ENCODE peak calls at places on chromosomes 16 and 17, in ten cellular contexts. E is PC-3, D is PC-9, O is GM23248, F is GM23338, G is HCT116, Z is hepatocyte, K is Karpas-422, V is OCI-LY7, Y is SK-N-SH. T is an unnamed sample.

GRCh38 chr16:30398660-30399434 is 3.6 kb downstream of the ZNF48 start:
- DNase-seq in E (no peak), D (no peak), O (no peak), F (no peak), G (no peak), Z (no peak), K (no peak), V (no peak), Y (no peak), T (no peak)

GRCh38 chr17:72139213-72139612 is 18.4 kb downstream of the SOX9 start:
- DNase-seq in E (peak; percentile 71), D (peak; percentile 51), O (peak; percentile 81), F (no peak), G (no peak), Z (no peak), K (no peak), V (no peak), Y (no peak), T (no peak)

GRCh38 chr16:87375426-87376135 is 8.0 kb downstream of the FBXO31 start:
- DNase-seq in E (no peak), D (no peak), O (peak; percentile 71), F (no peak), G (no peak), Z (no peak), K (no peak), V (no peak), Y (no peak), T (no peak)

GRCh38 chr17:34351041-34351575 is 5.2 kb upstream of the CCL13 start:
- DNase-seq in E (no peak), D (no peak), O (no peak), F (no peak), G (no peak), Z (no peak), K (no peak), V (no peak), Y (no peak), T (no peak)

GRCh38 chr17:9509236-9509813 is 66.3 kb downstream of the STX8 start:
- DNase-seq in E (no peak), D (no peak), O (no peak), F (no peak), G (no peak), Z (no peak), K (no peak), V (no peak), Y (no peak), T (no peak)

GRCh38 chr17:78717431-78717980 is 64.6 kb downstream of the CYTH1 start:
- DNase-seq in E (peak; percentile 47), D (no peak), O (peak; percentile 64), F (peak; percentile 37), G (no peak), Z (peak; percentile 29), K (no peak), V (peak; percentile 52), Y (peak; percentile 75), T (peak; percentile 58)

GRCh38 chr16:77683845-77684526 is 38.3 kb upstream of the NUDT7 start:
- DNase-seq in E (no peak), D (no peak), O (no peak), F (no peak), G (no peak), Z (no peak), K (no peak), V (no peak), Y (peak; percentile 59), T (no peak)

GRCh38 chr16:27382187-27382855 is 19.7 kb upstream of the IL21R start:
- DNase-seq in E (no peak), D (no peak), O (no peak), F (no peak), G (no peak), Z (no peak), K (no peak), V (peak; percentile 39), Y (no peak), T (no peak)

DNA sequence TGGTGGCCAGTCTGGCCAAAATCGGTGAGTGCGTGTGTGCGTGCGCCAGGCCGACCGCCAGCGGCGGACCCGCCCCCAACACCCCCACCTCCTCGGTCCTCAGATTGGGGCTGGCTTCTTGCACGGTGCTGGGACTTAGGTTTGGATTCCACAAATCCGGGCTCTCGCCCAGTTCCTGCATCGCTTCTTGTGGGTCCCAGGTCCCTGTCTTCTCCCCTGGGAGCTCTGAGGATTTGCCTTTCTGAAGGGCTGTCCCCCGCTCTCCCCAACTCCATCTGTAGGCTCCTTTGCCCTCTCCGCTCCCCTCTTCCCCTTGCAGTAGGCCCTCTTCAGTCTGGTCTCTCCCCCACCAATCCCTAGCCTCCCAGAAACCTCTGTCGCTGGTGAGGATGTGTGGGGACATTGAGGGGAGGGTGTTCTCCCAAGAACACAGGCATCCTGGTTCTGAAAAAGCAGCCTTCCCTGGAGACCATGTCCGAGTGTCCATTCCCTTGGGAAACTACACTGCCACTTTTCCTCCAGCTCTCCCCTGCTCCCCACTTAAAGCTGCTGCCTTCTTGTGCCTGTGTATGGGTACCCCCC is 490 bp downstream of the SLC9A5 start:
- DNase-seq in E (no peak), D (no peak), O (peak; percentile 45), F (peak; percentile 59), G (no peak), Z (no peak), K (peak; percentile 81), V (no peak), Y (no peak), T (no peak)
- H2AFZ ChIP-seq in E (peak overlapping the region; percentile 94), D (peak overlapping the region; percentile 71), O (peak overlapping the region; percentile 92), F (peak overlapping the region; percentile 84), G (no peak overlapping the region), Z (peak overlapping the region; percentile 56), K (peak overlapping the region; percentile 93), V (no peak overlapping the region), Y (peak overlapping the region; percentile 85), T (no peak overlapping the region)

DNA sequence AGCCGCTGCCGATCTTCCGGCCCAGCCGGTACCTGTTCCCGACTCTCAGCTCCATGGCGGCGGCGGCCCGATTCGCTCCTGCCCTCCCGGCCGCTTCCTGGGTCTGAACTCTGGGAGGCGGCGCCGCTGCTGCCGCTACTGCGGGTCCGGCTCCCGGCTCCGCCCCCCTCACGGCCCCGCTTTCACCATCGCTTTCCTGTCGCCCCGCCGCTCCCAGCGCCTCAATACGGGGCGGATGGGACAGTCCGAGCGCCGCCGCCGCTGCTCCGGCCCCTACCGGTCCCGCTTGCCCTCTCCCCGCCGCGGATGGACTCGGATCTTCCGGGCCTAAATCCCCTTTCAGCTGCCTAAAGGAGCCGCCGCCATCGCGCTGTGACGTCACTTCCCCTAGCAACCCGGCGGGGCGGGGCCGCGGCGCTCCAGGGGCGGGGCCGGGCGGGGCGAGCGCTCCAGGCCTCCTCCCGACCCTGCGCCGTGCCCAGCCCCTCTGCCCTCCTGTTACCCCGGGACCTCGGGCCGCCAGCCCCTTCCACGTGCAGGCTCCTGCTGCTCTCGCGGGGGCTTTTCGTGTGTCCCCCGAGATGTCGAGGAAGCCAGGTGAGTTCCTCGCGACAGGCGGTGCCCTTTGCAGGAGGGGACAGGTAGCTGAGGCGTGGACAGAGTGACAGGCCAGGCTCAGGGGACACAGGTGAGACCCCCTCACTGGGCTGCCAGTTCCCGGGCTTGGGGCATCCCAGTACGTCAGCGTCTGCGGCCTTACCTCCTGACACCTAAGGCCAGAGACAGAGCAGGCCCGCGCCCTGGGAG is at the start of gene CSNK1D:
- DNase-seq in E (peak; percentile 81), D (peak; percentile 47), O (peak; percentile 96), F (peak; percentile 94), G (peak; percentile 72), Z (peak; percentile 97), K (peak; percentile 95), V (peak; percentile 95), Y (peak; percentile 100), T (peak; percentile 84)
- H3K4me1 ChIP-seq in E (peaks cover 49% of the 10 kb centered on the region), D (peaks cover 46% of the 10 kb centered on the region), O (no peaks in the 10 kb centered on the region), F (peaks cover 13% of the 10 kb centered on the region), G (peaks cover 55% of the 10 kb centered on the region), Z (peaks cover 53% of the 10 kb centered on the region), K (peaks cover 17% of the 10 kb centered on the region), V (peaks cover 17% of the 10 kb centered on the region), Y (peaks cover 44% of the 10 kb centered on the region), T (peaks cover 13% of the 10 kb centered on the region)

GRCh38 chr17:44188757-44189403 is 2.1 kb downstream of the TMUB2 start:
- DNase-seq in E (no peak), D (no peak), O (no peak), F (no peak), G (no peak), Z (no peak), K (no peak), V (no peak), Y (no peak), T (no peak)

GRCh38 chr17:44184212-44184810 is 2.5 kb upstream of the TMUB2 start:
- DNase-seq in E (no peak), D (no peak), O (no peak), F (no peak), G (no peak), Z (no peak), K (no peak), V (no peak), Y (no peak), T (no peak)

GRCh38 chr17:44187131-44187899 is 543 bp downstream of the TMUB2 start:
- DNase-seq in E (no peak), D (peak; percentile 42), O (peak; percentile 72), F (peak; percentile 74), G (no peak), Z (no peak), K (peak; percentile 62), V (no peak), Y (peak; percentile 88), T (peak; percentile 26)

GRCh38 chr17:44183024-44183423 is 3.7 kb upstream of the TMUB2 start:
- DNase-seq in E (no peak), D (no peak), O (no peak), F (no peak), G (no peak), Z (no peak), K (no peak), V (no peak), Y (no peak), T (no peak)

DNA sequence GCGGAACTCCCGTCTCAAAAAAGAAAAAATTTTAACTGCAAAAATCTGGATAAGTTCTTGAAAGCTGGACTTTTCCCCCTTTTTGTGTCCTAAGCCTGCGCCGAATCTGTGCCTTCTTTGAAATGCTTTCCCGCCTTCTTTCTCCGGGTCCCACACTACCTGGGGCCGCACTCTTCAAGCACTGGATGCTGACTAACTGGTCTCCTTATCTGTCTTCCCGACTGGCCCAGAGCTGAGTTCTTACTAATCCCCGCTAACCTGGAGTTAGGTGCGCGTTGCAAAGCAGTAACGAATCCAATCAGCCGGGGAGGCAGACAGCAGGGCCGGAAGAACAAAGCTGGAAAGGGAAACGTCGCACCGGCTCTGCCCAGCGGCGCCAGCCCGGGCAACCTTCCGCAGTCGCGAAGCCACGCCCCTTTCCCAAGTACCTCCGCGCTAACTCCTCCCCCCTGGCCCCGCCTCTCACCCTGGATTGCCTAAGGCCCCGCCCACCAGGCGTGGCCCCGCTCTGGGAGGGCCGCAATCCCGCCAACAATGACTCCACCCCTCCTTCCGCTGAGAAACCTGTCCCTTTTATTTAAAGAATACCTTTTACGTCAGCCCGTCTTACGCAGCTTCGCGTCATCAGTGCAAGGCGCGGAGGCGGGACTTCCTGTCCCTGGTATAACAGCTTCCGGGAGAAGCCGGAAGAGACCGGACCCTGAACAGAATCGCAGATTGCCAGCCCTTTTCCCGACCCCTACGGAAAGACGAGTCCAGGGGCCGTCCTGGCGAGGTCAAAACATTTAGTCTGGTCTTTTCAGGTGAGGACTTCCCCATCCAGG is at the start of gene TMUB2:
- DNase-seq in E (peak; percentile 100), D (peak; percentile 95), O (peak; percentile 100), F (peak; percentile 100), G (peak; percentile 99), Z (peak; percentile 100), K (peak; percentile 100), V (peak; percentile 100), Y (peak; percentile 100), T (peak; percentile 99)
- H3K9me2 ChIP-seq in E (no peaks in the 10 kb centered on the region), D (no peaks in the 10 kb centered on the region), O (no peaks in the 10 kb centered on the region), F (no peaks in the 10 kb centered on the region), G (no peaks in the 10 kb centered on the region), Z (no peaks in the 10 kb centered on the region), K (no peaks in the 10 kb centered on the region), V (no peaks in the 10 kb centered on the region), Y (no peaks in the 10 kb centered on the region), T (no peaks in the 10 kb centered on the region)

DNA sequence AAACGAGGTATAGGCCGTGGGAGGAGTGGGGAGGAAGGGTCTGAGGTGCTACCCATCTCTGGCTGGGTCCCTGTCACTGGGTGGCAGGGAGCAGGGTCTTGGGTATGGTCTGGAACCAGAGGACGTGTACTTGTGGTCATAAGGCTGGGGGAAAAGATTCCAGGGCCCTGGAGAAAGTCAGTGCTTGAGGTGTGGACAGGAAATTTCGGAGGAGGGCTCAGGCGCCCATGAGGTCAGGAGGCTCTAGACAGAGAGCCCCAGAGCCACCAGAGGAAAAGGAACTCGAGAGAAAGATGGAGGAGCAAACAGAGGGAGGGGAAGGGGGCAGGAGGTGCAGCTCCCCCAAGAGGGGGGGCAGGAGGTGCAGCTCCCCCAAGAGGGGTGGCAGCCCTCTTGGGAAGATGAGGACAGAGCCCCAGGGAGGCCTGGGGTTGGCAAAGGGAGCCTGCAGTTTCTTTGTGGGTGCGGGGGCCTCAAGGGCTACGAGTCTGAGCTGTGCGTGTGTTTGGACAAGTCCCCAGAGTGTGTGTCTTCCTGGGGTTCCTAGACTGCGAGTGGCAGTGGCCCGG is 683 bp upstream of the SLC7A6 start:
- DNase-seq in E (no peak), D (no peak), O (no peak), F (peak; percentile 14), G (no peak), Z (no peak), K (no peak), V (no peak), Y (no peak), T (no peak)
- H2AFZ ChIP-seq in E (peak overlapping the region; percentile 84), D (peak overlapping the region; percentile 87), O (peak overlapping the region; percentile 75), F (peak overlapping the region; percentile 94), G (peak overlapping the region; percentile 32), Z (peak overlapping the region; percentile 91), K (peak overlapping the region; percentile 51), V (peak overlapping the region; percentile 76), Y (peak overlapping the region; percentile 71), T (peak overlapping the region; percentile 63)

T was measured in MM.1S.